ENCODE peak calls at places on chromosomes 2 and 18, in ten cellular contexts. G is mammary epithelial cell, N is Karpas-422, P is GM23248, M is MM.1S, Y is neural progenitor cell, C is mesendoderm, Z is astrocyte, V is fibroblast of lung, H is colonic mucosa. J is an unnamed sample. For H3K4me1, the result is how much of the 10 kb centered on the place peaks cover.

GRCh38 chr2:44351088-44351487 is 10.2 kb downstream of the PREPL start:
- DNase-seq in Y (no peak), M (no peak), H (no peak), C (peak), Z (peak), G (no peak), V (peak), P (peak), N (no peak), J (peak)

GRCh38 chr2:27573452-27573851 is 9.4 kb upstream of the ZNF512 start:
- DNase-seq in Y (no peak), G (no peak), H (no peak), P (no peak), C (no peak), N (no peak), Z (peak), M (no peak), V (peak), J (peak)

GRCh38 chr2:226256237-226256636 is 543.4 kb downstream of the IRS1 start:
- DNase-seq in C (no peak), Z (peak), G (peak), Y (no peak), H (no peak), M (no peak), P (peak), V (peak), N (no peak), J (no peak)

GRCh38 chr18:60676807-60677206 is 304.2 kb upstream of the MC4R start:
- DNase-seq in Y (peak), N (no peak), G (no peak), P (no peak), M (no peak), H (no peak), V (no peak), C (peak), Z (no peak), J (no peak)

GRCh38 chr18:11889284-11889683 is 18.8 kb downstream of the MPPE1 start:
- DNase-seq in Z (no peak), C (no peak), N (peak), H (no peak), M (no peak), P (no peak), V (no peak), G (no peak), Y (no peak), J (no peak)

GRCh38 chr2:200741468-200742202 is 70.1 kb upstream of the BZW1 start:
- DNase-seq in V (no peak), P (peak), H (peak), M (no peak), Z (no peak), C (peak), N (peak), Y (peak), G (no peak), J (peak)

GRCh38 chr2:173874899-173875247 is 90.3 kb downstream of the SP3 start:
- DNase-seq in M (no peak), N (peak), G (no peak), V (no peak), P (no peak), Y (no peak), C (no peak), H (no peak), Z (no peak), J (no peak)

GRCh38 chr18:69659142-69659651 is 258.5 kb downstream of the DOK6 start:
- DNase-seq in M (no peak), Y (no peak), C (no peak), G (no peak), N (no peak), H (no peak), V (no peak), P (no peak), Z (no peak), J (no peak)

GRCh38 chr18:49664086-49664890 is 102.4 kb downstream of the LIPG start:
- DNase-seq in M (no peak), Z (no peak), Y (no peak), C (no peak), V (no peak), N (no peak), P (no peak), G (no peak), H (peak), J (no peak)

GRCh38 chr2:181891966-181892794 is 650 bp downstream of the ITPRID2 start:
- DNase-seq in M (peak), H (peak), P (peak), V (peak), C (peak), G (peak), Z (peak), Y (peak), N (peak), J (peak)

GRCh38 chr18:55402731-55403405 is 185.1 kb downstream of the TCF4 start:
- DNase-seq in C (no peak), Z (peak), V (peak), M (no peak), P (peak), G (no peak), Y (no peak), H (no peak), N (no peak), J (peak)

GRCh38 chr18:55403555-55403954 is 184.4 kb downstream of the TCF4 start:
- DNase-seq in H (no peak), P (peak), M (no peak), Z (no peak), V (peak), N (no peak), G (no peak), Y (no peak), C (no peak), J (no peak)

GRCh38 chr18:55401638-55402191 is 186.3 kb downstream of the TCF4 start:
- DNase-seq in G (no peak), Z (peak), H (no peak), V (peak), N (no peak), M (no peak), C (peak), Y (peak), P (peak), J (peak)

GRCh38 chr18:55400590-55401274 is 187.3 kb downstream of the TCF4 start:
- DNase-seq in Z (peak), Y (no peak), G (no peak), M (no peak), N (no peak), V (peak), H (no peak), P (peak), C (peak), J (peak)

GRCh38 chr18:55401275-55401620 is 186.7 kb downstream of the TCF4 start:
- DNase-seq in Y (no peak), V (peak), G (no peak), C (no peak), H (no peak), P (peak), N (no peak), M (no peak), Z (peak), J (no peak)
- H3K4me3 ChIP-seq in Y (no peak), V (peak), G (no peak), C (no peak), H (no peak), P (peak), N (no peak), M (no peak), Z (peak), J (peak)

DNA sequence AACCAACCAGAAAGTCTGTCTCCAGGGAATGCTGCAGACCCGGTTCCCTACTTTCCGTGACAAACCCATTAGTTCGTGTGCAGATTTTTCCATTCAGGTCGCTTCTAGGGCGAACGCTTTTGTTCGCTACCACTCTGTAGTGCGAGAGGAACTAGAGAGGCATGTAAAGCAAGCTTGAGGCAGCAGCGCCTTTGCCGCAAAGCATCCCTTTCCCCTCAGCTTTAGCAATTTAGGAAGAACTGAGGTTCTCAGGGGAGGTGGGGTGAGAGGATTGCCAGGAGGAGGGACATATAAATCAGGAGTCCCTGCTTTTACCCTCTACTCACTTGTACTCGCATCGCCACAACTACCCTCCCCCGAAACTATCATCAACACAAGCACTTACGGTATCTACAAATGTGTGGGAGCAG is 753 bp upstream of the ZNF804A start:
- DNase-seq in G (no peak), Y (peak), P (peak), C (peak), H (no peak), M (peak), Z (peak), V (peak), N (peak), J (peak)
- H3K9ac ChIP-seq in G (no peak), Y (no peak), P (peak), C (peak), H (no peak), M (peak), Z (peak), V (peak), N (peak), J (peak)

GRCh38 chr2:176656055-176656775 is 387.0 kb downstream of the MTX2 start:
- DNase-seq in Z (no peak), P (no peak), N (no peak), H (no peak), C (no peak), V (no peak), G (no peak), M (no peak), Y (no peak), J (no peak)

GRCh38 chr2:176657391-176657790 is 388.1 kb downstream of the MTX2 start:
- DNase-seq in H (no peak), N (no peak), G (no peak), Y (no peak), P (peak), M (no peak), Z (no peak), C (no peak), V (no peak), J (no peak)

GRCh38 chr2:176656776-176657140 is 387.5 kb downstream of the MTX2 start:
- DNase-seq in Z (no peak), C (no peak), G (no peak), M (no peak), Y (no peak), V (no peak), N (no peak), P (no peak), H (no peak), J (no peak)

GRCh38 chr2:176662771-176663170 is 393.5 kb downstream of the MTX2 start:
- DNase-seq in N (no peak), V (no peak), H (no peak), Y (no peak), P (no peak), Z (no peak), G (no peak), C (no peak), M (no peak), J (no peak)

DNA sequence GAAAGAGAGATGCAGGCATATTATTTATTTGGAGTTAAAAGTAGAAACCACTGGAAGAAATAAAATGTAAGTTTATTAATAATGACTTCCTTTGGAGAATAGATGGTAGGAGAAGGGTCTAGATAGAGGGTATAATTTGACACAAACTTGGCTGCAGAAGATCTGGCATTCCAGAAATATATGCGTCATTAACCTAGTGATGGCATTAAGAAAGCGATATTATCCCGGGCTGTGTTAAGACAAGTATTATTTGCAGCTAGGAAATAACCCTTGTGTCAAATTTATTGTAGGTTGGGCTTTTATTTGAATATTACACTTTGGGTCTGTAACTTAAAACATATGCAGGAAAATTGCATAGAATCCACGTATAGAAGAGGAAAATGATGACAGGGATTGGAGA is 389.5 kb downstream of the MTX2 start:
- DNase-seq in V (no peak), H (no peak), M (no peak), P (no peak), G (no peak), Z (no peak), Y (no peak), N (no peak), C (no peak), J (no peak)
- H3K4me1 ChIP-seq in V (under half), H (under half), M (under half), P (under half), G (under half), Z (under half), Y (under half), N (under half), C (under half), J (under half)

DNA sequence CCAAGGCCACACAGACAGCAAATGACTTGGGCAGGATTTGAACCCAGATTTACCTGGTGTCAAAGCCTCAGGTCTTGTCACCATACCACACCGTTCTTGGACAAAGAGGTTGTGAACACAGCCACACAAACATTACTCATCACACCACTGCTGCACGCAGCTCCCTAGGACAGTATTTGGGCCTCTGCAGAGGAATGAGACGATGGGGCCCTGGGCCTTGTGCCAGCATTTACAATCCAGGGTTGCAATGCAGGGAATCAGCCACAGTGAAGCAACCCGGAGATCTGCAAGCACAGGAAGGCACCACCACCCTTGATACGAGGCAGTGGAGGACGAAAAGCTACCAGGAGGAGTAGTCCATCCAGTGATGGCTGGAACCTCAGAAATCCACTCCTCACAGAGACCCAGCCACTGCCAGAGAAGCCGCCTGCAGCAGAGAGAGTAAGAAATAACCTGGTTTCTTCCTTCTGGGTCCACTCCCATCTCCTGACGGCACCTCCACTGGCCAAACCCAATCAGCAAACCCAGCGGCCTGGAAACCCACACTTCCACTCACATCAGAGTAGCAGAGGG is 3.7 kb upstream of the MTCL1 start:
- DNase-seq in H (no peak), Z (peak), N (no peak), M (no peak), V (peak), C (no peak), P (peak), Y (no peak), G (peak), J (peak)
- H3K4me3 ChIP-seq in H (no peak), Z (no peak), N (no peak), M (no peak), V (no peak), C (no peak), P (no peak), Y (no peak), G (no peak), J (no peak)

DNA sequence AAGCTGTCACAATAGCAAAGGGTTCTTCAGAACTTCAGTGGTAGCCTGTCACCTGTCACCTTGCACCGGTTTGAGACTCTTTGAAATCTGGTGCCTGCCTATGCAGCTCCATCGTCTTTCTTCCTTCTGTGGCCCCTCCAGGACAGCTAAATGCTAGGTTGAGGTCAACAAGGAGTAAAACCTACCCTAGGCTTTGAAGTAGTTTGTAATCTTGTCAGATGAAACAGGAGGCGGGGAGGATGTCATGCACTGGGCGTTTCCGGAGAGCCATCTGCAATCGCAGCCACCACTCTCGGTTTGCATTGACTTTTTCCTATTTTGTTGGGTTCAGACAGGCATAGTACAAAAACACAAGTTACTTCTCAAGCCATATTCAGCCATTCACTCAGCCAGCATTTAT is 116.7 kb downstream of the LPIN1 start:
- DNase-seq in G (no peak), C (no peak), Z (no peak), H (peak), N (peak), Y (no peak), V (no peak), P (no peak), M (peak), J (no peak)
- H3K9ac ChIP-seq in G (no peak), C (no peak), Z (no peak), H (no peak), N (peak), Y (no peak), V (no peak), P (no peak), M (no peak), J (no peak)

GRCh38 chr18:58407263-58407648 is 221.6 kb downstream of the ALPK2 start:
- DNase-seq in P (no peak), N (no peak), V (no peak), M (no peak), Z (peak), H (no peak), G (no peak), C (no peak), Y (no peak), J (no peak)

GRCh38 chr18:58409802-58410445 is 219.0 kb downstream of the ALPK2 start:
- DNase-seq in Z (no peak), C (no peak), V (no peak), M (no peak), H (no peak), P (no peak), N (no peak), G (no peak), Y (no peak), J (no peak)

GRCh38 chr18:58411323-58411722 is 217.6 kb downstream of the ALPK2 start:
- DNase-seq in H (no peak), Z (no peak), P (no peak), M (no peak), V (no peak), C (no peak), N (no peak), Y (no peak), G (no peak), J (no peak)

GRCh38 chr18:58407649-58408407 is 221.1 kb downstream of the ALPK2 start:
- DNase-seq in V (no peak), P (no peak), G (no peak), M (no peak), N (no peak), H (no peak), C (no peak), Z (no peak), Y (no peak), J (no peak)

DNA sequence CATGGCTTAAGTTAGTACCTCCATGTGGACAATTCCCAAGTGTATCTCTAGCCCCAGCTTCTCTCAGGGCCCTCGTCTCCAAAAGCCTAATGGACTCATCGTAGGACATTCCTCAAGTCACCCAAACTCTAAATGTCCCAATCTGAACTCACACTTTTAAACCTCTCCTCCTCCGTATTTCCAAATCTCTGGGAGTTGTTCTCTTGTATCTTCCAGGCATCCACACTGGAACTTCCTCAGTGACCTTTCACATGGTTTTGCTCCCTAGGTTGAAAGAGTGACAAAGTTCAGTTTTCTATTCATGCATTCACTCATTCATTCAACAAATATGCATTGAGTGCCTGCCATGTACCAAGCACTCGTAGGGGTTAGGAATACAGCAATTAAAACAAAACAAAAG is 220.2 kb downstream of the ALPK2 start:
- DNase-seq in Y (no peak), P (no peak), Z (no peak), M (no peak), V (no peak), H (no peak), C (no peak), N (no peak), G (no peak), J (no peak)
- H3K4me1 ChIP-seq in Y (under half), P (under half), Z (under half), M (under half), V (under half), H (under half), C (under half), N (under half), G (under half), J (under half)

GRCh38 chr18:13217971-13218375 is 587 bp upstream of the LDLRAD4 start:
- DNase-seq in M (no peak), C (peak), N (no peak), Y (peak), V (no peak), H (peak), Z (no peak), G (no peak), P (no peak), J (peak)

GRCh38 chr18:13218376-13219011 is at the start of gene LDLRAD4:
- DNase-seq in M (no peak), P (peak), H (peak), V (no peak), Z (no peak), G (no peak), C (peak), Y (peak), N (no peak), J (peak)

GRCh38 chr18:13219576-13219975 is 1.0 kb downstream of the LDLRAD4 start:
- DNase-seq in M (no peak), V (no peak), C (no peak), Z (no peak), Y (no peak), H (no peak), P (no peak), G (no peak), N (peak), J (no peak)

GRCh38 chr18:13220326-13220991 is 1.9 kb downstream of the LDLRAD4 start:
- DNase-seq in H (peak), V (no peak), Z (peak), C (no peak), M (no peak), Y (no peak), P (no peak), N (no peak), G (no peak), J (no peak)

GRCh38 chr18:13219012-13219396 is 444 bp downstream of the LDLRAD4 start:
- DNase-seq in P (no peak), N (no peak), M (no peak), G (no peak), Z (no peak), H (no peak), Y (peak), C (no peak), V (no peak), J (no peak)
- H3K4me3 ChIP-seq in P (no peak), N (no peak), M (peak), G (no peak), Z (peak), H (peak), Y (peak), C (peak), V (no peak), J (no peak)